ENCODE peak calls at places on chromosomes 4 and X, in six cellular contexts. One of them, this sample, is unnamed.

GRCh38 chr4:111905511-111905910 is 239.7 kb upstream of the FAM241A start:
- DNase-seq in GM23338: no peak
- DNase-seq in tibial artery: no peak
- DNase-seq in mammary epithelial cell: no peak
- DNase-seq in HCT116: no peak
- DNase-seq in lower lobe of right lung: no peak
- DNase-seq in this sample: no peak

GRCh38 chr4:33386761-33387160 is 2666.6 kb downstream of the PCDH7 start:
- DNase-seq in lower lobe of right lung: no peak
- DNase-seq in tibial artery: no peak
- DNase-seq in HCT116: no peak
- DNase-seq in GM23338: peak; percentile 17
- DNase-seq in mammary epithelial cell: no peak
- DNase-seq in this sample: no peak

GRCh38 chr4:56764775-56765174 is 56.7 kb downstream of the SPINK2 start:
- DNase-seq in lower lobe of right lung: no peak
- DNase-seq in tibial artery: no peak
- DNase-seq in mammary epithelial cell: no peak
- DNase-seq in HCT116: no peak
- DNase-seq in GM23338: no peak
- DNase-seq in this sample: no peak

GRCh38 chr4:100177855-100178254 is 12.4 kb downstream of the DDIT4L start:
- DNase-seq in lower lobe of right lung: no peak
- DNase-seq in mammary epithelial cell: no peak
- DNase-seq in HCT116: no peak
- DNase-seq in tibial artery: no peak
- DNase-seq in GM23338: no peak
- DNase-seq in this sample: no peak

GRCh38 chr4:38691251-38692008 is 27.4 kb downstream of the KLF3 start:
- DNase-seq in tibial artery: no peak
- DNase-seq in HCT116: no peak
- DNase-seq in GM23338: no peak
- DNase-seq in lower lobe of right lung: no peak
- DNase-seq in mammary epithelial cell: no peak
- DNase-seq in this sample: no peak

GRCh38 chr4:14582658-14583057 is 419.6 kb upstream of the CPEB2 start:
- DNase-seq in GM23338: no peak
- DNase-seq in mammary epithelial cell: no peak
- DNase-seq in lower lobe of right lung: no peak
- DNase-seq in HCT116: no peak
- DNase-seq in tibial artery: no peak
- DNase-seq in this sample: no peak

GRCh38 chr4:105596676-105597075 is 44.3 kb downstream of the ARHGEF38 start:
- DNase-seq in lower lobe of right lung: no peak
- DNase-seq in mammary epithelial cell: no peak
- DNase-seq in GM23338: peak; percentile 49
- DNase-seq in HCT116: no peak
- DNase-seq in tibial artery: no peak
- DNase-seq in this sample: no peak

GRCh38 chrX:45714864-45715263 is 514.2 kb upstream of the DIPK2B start:
- DNase-seq in HCT116: peak; percentile 82
- DNase-seq in tibial artery: no peak
- DNase-seq in GM23338: no peak
- DNase-seq in mammary epithelial cell: peak; percentile 64
- DNase-seq in lower lobe of right lung: no peak
- DNase-seq in this sample: no peak

GRCh38 chr4:122700178-122700725 is 32.3 kb upstream of the BBS12 start:
- DNase-seq in HCT116: peak; percentile 18
- DNase-seq in GM23338: peak; percentile 24
- DNase-seq in mammary epithelial cell: peak; percentile 92
- DNase-seq in lower lobe of right lung: no peak
- DNase-seq in tibial artery: no peak
- DNase-seq in this sample: peak; percentile 94

GRCh38 chr4:158936238-158936637 is 166.6 kb upstream of the RAPGEF2 start:
- DNase-seq in HCT116: no peak
- DNase-seq in mammary epithelial cell: no peak
- DNase-seq in tibial artery: no peak
- DNase-seq in GM23338: no peak
- DNase-seq in lower lobe of right lung: no peak
- DNase-seq in this sample: no peak

GRCh38 chrX:69093960-69094935 is 71.0 kb downstream of the PJA1 start:
- DNase-seq in lower lobe of right lung: no peak
- DNase-seq in GM23338: peak; percentile 76
- DNase-seq in HCT116: peak; percentile 21
- DNase-seq in mammary epithelial cell: peak; percentile 26
- DNase-seq in tibial artery: no peak
- DNase-seq in this sample: peak; percentile 63

GRCh38 chrX:149898554-149898953 is 17.6 kb downstream of the MAGEA8 start:
- DNase-seq in mammary epithelial cell: no peak
- DNase-seq in HCT116: no peak
- DNase-seq in tibial artery: no peak
- DNase-seq in lower lobe of right lung: no peak
- DNase-seq in GM23338: no peak
- DNase-seq in this sample: no peak

GRCh38 chrX:57044226-57044625 is 48.9 kb upstream of the SPIN3 start:
- DNase-seq in lower lobe of right lung: no peak
- DNase-seq in tibial artery: no peak
- DNase-seq in GM23338: no peak
- DNase-seq in HCT116: no peak
- DNase-seq in mammary epithelial cell: peak; percentile 12
- DNase-seq in this sample: no peak

GRCh38 chr4:38090450-38091246 is 130.4 kb downstream of the PTTG2 start:
- DNase-seq in GM23338: no peak
- DNase-seq in tibial artery: no peak
- DNase-seq in mammary epithelial cell: no peak
- DNase-seq in HCT116: no peak
- DNase-seq in lower lobe of right lung: no peak
- DNase-seq in this sample: no peak

GRCh38 chr4:176193898-176194297 is 1.5 kb downstream of the SPATA4 start:
- DNase-seq in mammary epithelial cell: peak; percentile 95
- DNase-seq in HCT116: peak; percentile 29
- DNase-seq in tibial artery: no peak
- DNase-seq in lower lobe of right lung: no peak
- DNase-seq in GM23338: no peak
- DNase-seq in this sample: no peak

GRCh38 chrX:97328853-97329252 is 445.1 kb downstream of the RPA4 start:
- DNase-seq in GM23338: no peak
- DNase-seq in tibial artery: no peak
- DNase-seq in HCT116: no peak
- DNase-seq in lower lobe of right lung: no peak
- DNase-seq in mammary epithelial cell: no peak
- DNase-seq in this sample: no peak

GRCh38 chr4:185637162-185637875 is 102.0 kb upstream of the PDLIM3 start:
- DNase-seq in HCT116: no peak
- DNase-seq in tibial artery: no peak
- DNase-seq in mammary epithelial cell: no peak
- DNase-seq in lower lobe of right lung: no peak
- DNase-seq in GM23338: no peak
- DNase-seq in this sample: no peak

GRCh38 chrX:94400488-94400887 is 726.5 kb downstream of the FAM133A start:
- DNase-seq in mammary epithelial cell: peak; percentile 98
- DNase-seq in tibial artery: no peak
- DNase-seq in GM23338: peak; percentile 34
- DNase-seq in lower lobe of right lung: no peak
- DNase-seq in HCT116: no peak
- DNase-seq in this sample: no peak

GRCh38 chrX:120015145-120016067 is 62.1 kb downstream of the RHOXF2B start:
- DNase-seq in tibial artery: no peak
- DNase-seq in lower lobe of right lung: peak; percentile 44
- DNase-seq in HCT116: no peak
- DNase-seq in mammary epithelial cell: no peak
- DNase-seq in GM23338: peak; percentile 52
- DNase-seq in this sample: no peak

GRCh38 chrX:77788050-77788449 is 2.0 kb upstream of the ATRX start:
- DNase-seq in GM23338: peak; percentile 21
- DNase-seq in mammary epithelial cell: no peak
- DNase-seq in tibial artery: no peak
- DNase-seq in lower lobe of right lung: no peak
- DNase-seq in HCT116: peak; percentile 26
- DNase-seq in this sample: peak; percentile 14

GRCh38 chr4:180106997-180107396 is 2136.2 kb upstream of the TENM3 start:
- DNase-seq in tibial artery: no peak
- DNase-seq in GM23338: no peak
- DNase-seq in mammary epithelial cell: no peak
- DNase-seq in HCT116: no peak
- DNase-seq in lower lobe of right lung: no peak
- DNase-seq in this sample: no peak

GRCh38 chr4:7693237-7693608 is 246.4 kb downstream of the AFAP1 start:
- DNase-seq in GM23338: no peak
- DNase-seq in mammary epithelial cell: no peak
- DNase-seq in HCT116: no peak
- DNase-seq in tibial artery: no peak
- DNase-seq in lower lobe of right lung: peak; percentile 24
- DNase-seq in this sample: no peak

GRCh38 chr4:7693711-7694110 is 245.9 kb downstream of the AFAP1 start:
- DNase-seq in mammary epithelial cell: no peak
- DNase-seq in GM23338: no peak
- DNase-seq in lower lobe of right lung: peak; percentile 34
- DNase-seq in HCT116: no peak
- DNase-seq in tibial artery: no peak
- DNase-seq in this sample: no peak

GRCh38 chr4:7691992-7692391 is 247.7 kb downstream of the AFAP1 start:
- DNase-seq in mammary epithelial cell: no peak
- DNase-seq in HCT116: no peak
- DNase-seq in GM23338: no peak
- DNase-seq in lower lobe of right lung: peak; percentile 47
- DNase-seq in tibial artery: no peak
- DNase-seq in this sample: peak; percentile 68

GRCh38 chr4:7692451-7693236 is 247.0 kb downstream of the AFAP1 start:
- DNase-seq in GM23338: no peak
- DNase-seq in HCT116: no peak
- DNase-seq in tibial artery: no peak
- DNase-seq in mammary epithelial cell: no peak
- DNase-seq in lower lobe of right lung: peak; percentile 20
- DNase-seq in this sample: no peak

DNA sequence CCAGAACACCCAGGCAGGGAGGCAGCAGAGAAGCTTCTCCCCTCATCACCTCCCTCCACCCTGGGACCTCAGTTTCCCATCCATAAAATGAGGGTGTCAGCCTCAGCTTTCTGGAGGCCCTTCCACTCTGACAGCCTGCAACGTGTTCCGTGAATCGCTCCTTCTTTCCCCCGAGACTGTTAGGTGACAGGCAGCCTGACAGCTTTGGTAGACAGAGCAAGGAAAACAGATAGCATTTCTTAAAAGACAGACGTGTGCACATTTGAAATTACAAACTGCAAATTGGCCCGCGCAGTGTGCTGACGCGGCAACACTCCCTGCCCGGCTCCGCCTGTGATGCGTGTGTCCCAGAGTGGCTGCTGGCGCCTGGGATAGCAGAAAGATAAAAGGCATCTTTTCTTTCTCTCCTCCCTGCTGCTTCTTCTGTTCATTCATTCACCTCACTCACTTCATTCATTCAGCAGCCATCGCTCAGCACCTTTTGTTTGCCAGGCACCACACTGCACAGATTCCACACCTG is 245.3 kb downstream of the AFAP1 start:
- DNase-seq in tibial artery: no peak
- DNase-seq in lower lobe of right lung: peak; percentile 13
- DNase-seq in HCT116: no peak
- DNase-seq in GM23338: no peak
- DNase-seq in mammary epithelial cell: no peak
- DNase-seq in this sample: no peak
- H3K4me1 ChIP-seq in tibial artery: no peaks in the 10 kb centered on the region
- H3K4me1 ChIP-seq in lower lobe of right lung: no peaks in the 10 kb centered on the region
- H3K4me1 ChIP-seq in HCT116: no peaks in the 10 kb centered on the region
- H3K4me1 ChIP-seq in GM23338: peaks cover 2% of the 10 kb centered on the region
- H3K4me1 ChIP-seq in mammary epithelial cell: peaks cover 16% of the 10 kb centered on the region
- H3K4me1 ChIP-seq in this sample: peaks cover 3% of the 10 kb centered on the region

GRCh38 chr4:41541697-41542096 is 3.7 kb downstream of the LIMCH1 start:
- DNase-seq in GM23338: peak; percentile 16
- DNase-seq in tibial artery: peak; percentile 67
- DNase-seq in HCT116: no peak
- DNase-seq in mammary epithelial cell: no peak
- DNase-seq in lower lobe of right lung: no peak
- DNase-seq in this sample: no peak
- H3K4me1 ChIP-seq in GM23338: peaks cover 31% of the 10 kb centered on the region
- H3K4me1 ChIP-seq in tibial artery: peaks cover 48% of the 10 kb centered on the region
- H3K4me1 ChIP-seq in HCT116: no peaks in the 10 kb centered on the region
- H3K4me1 ChIP-seq in mammary epithelial cell: peaks cover 17% of the 10 kb centered on the region
- H3K4me1 ChIP-seq in lower lobe of right lung: peaks cover 16% of the 10 kb centered on the region
- H3K4me1 ChIP-seq in this sample: no peaks in the 10 kb centered on the region

GRCh38 chr4:133148690-133149363 is at the start of gene PCDH10:
- DNase-seq in lower lobe of right lung: peak; percentile 81
- DNase-seq in tibial artery: peak; percentile 96
- DNase-seq in HCT116: no peak
- DNase-seq in mammary epithelial cell: peak; percentile 77
- DNase-seq in GM23338: peak; percentile 96
- DNase-seq in this sample: peak; percentile 93

GRCh38 chr4:133149932-133150642 is 993 bp downstream of the PCDH10 start:
- DNase-seq in tibial artery: no peak
- DNase-seq in GM23338: peak; percentile 3
- DNase-seq in HCT116: no peak
- DNase-seq in mammary epithelial cell: no peak
- DNase-seq in lower lobe of right lung: no peak
- DNase-seq in this sample: no peak

GRCh38 chr4:133147922-133148689 is 988 bp upstream of the PCDH10 start:
- DNase-seq in tibial artery: peak; percentile 67
- DNase-seq in mammary epithelial cell: no peak
- DNase-seq in lower lobe of right lung: no peak
- DNase-seq in HCT116: no peak
- DNase-seq in GM23338: peak; percentile 64
- DNase-seq in this sample: peak; percentile 48

GRCh38 chr4:133150643-133151300 is 1.7 kb downstream of the PCDH10 start:
- DNase-seq in lower lobe of right lung: no peak
- DNase-seq in HCT116: no peak
- DNase-seq in GM23338: peak; percentile 66
- DNase-seq in tibial artery: peak; percentile 68
- DNase-seq in mammary epithelial cell: no peak
- DNase-seq in this sample: no peak

GRCh38 chr4:133149364-133149695 is 236 bp downstream of the PCDH10 start:
- DNase-seq in tibial artery: no peak
- DNase-seq in GM23338: no peak
- DNase-seq in HCT116: no peak
- DNase-seq in mammary epithelial cell: no peak
- DNase-seq in lower lobe of right lung: no peak
- DNase-seq in this sample: no peak
- H3K4me1 ChIP-seq in tibial artery: peaks cover 16% of the 10 kb centered on the region
- H3K4me1 ChIP-seq in GM23338: peaks cover 45% of the 10 kb centered on the region
- H3K4me1 ChIP-seq in HCT116: no peaks in the 10 kb centered on the region
- H3K4me1 ChIP-seq in mammary epithelial cell: peaks cover 27% of the 10 kb centered on the region
- H3K4me1 ChIP-seq in lower lobe of right lung: peaks cover 69% of the 10 kb centered on the region
- H3K4me1 ChIP-seq in this sample: peaks cover 6% of the 10 kb centered on the region

DNA sequence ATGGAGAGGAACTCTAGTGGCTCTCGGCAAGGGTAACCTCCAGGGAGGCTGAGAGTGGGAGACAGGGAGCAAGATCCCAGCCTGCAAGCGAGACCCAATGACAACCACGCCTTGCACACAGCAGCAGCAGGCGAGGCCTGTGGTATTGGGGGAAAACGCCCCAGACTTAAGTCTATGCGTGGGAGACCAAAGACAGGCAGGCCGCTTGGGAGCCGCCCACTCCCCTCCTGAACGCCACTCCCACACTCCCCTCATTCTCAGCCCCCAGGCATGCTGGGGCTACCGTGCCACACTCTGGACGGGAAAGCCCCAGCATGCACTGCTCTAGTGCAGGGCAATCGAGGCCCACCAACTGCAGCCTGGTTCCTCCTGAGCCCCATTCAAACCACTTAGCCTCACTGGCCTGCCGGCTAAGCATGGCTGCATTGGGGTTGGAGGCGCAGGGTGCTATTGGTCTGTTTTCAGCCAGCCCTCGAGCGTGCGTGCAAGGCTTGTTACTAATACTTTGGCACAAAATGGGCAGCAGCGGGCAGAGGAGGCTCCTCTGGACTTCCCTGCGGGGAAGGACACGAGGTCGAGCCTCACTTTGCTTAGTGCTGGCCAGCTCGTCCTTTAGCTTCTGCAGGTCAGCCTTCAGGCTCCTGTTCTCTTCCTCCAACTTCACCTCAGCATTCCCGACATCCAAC is 14.8 kb downstream of the SLC6A8 start:
- DNase-seq in GM23338: no peak
- DNase-seq in mammary epithelial cell: no peak
- DNase-seq in lower lobe of right lung: no peak
- DNase-seq in HCT116: no peak
- DNase-seq in tibial artery: no peak
- DNase-seq in this sample: no peak
- H3K4me1 ChIP-seq in GM23338: no peaks in the 10 kb centered on the region
- H3K4me1 ChIP-seq in mammary epithelial cell: peaks cover 17% of the 10 kb centered on the region
- H3K4me1 ChIP-seq in lower lobe of right lung: no peaks in the 10 kb centered on the region
- H3K4me1 ChIP-seq in HCT116: no peaks in the 10 kb centered on the region
- H3K4me1 ChIP-seq in tibial artery: no peaks in the 10 kb centered on the region
- H3K4me1 ChIP-seq in this sample: peaks cover 3% of the 10 kb centered on the region